ENCODE peak calls at places on chromosomes 2 and 18, in nine cellular contexts. B is DND-41, T is OCI-LY7, H is right cardiac atrium, A is tibial nerve, W is H9, D is heart left ventricle, K is lower lobe of right lung, G is Peyer's patch. P is an unnamed sample. For H3K4me1, the result is how much of the 10 kb centered on the place peaks cover.

GRCh38 chr18:27599202-27599829 is 414.2 kb upstream of the CHST9 start:
- DNase-seq in G (no peak), K (no peak), B (peak), W (peak), A (no peak), D (peak), H (no peak), T (peak), P (no peak)

GRCh38 chr2:8993902-8994278 is 9.6 kb downstream of the MBOAT2 start:
- DNase-seq in A (no peak), W (no peak), T (no peak), G (no peak), H (no peak), D (no peak), K (no peak), B (no peak), P (no peak)

GRCh38 chr2:21820271-21820670 is 696.5 kb downstream of the TDRD15 start:
- DNase-seq in D (no peak), H (no peak), G (no peak), W (no peak), A (no peak), B (no peak), T (no peak), K (no peak), P (no peak)

GRCh38 chr2:62474173-62474572 is 31.8 kb downstream of the TMEM17 start:
- DNase-seq in T (no peak), K (no peak), H (no peak), D (no peak), G (no peak), A (no peak), B (no peak), W (no peak), P (no peak)

GRCh38 chr2:1855150-1855549 is 110.8 kb upstream of the PXDN start:
- DNase-seq in B (no peak), G (no peak), T (no peak), H (no peak), W (peak), K (no peak), D (no peak), A (no peak), P (no peak)

GRCh38 chr18:73980289-73980979 is 167.2 kb downstream of the FBXO15 start:
- DNase-seq in D (no peak), T (no peak), K (no peak), H (no peak), A (no peak), W (peak), G (no peak), B (no peak), P (no peak)

GRCh38 chr18:46891742-46892214 is 25.5 kb downstream of the PIAS2 start:
- DNase-seq in B (no peak), T (peak), W (no peak), G (no peak), A (no peak), D (no peak), H (no peak), K (no peak), P (no peak)

GRCh38 chr2:96245609-96246390 is 20.0 kb downstream of the TMEM127 start:
- DNase-seq in T (peak), D (no peak), H (no peak), G (no peak), K (peak), W (no peak), B (no peak), A (no peak), P (no peak)

GRCh38 chr2:169193624-169194023 is 124.3 kb downstream of the DHRS9 start:
- DNase-seq in T (no peak), H (no peak), B (no peak), D (no peak), G (no peak), K (no peak), W (no peak), A (no peak), P (no peak)

GRCh38 chr18:23515911-23516546 is 12.7 kb downstream of the RMC1 start:
- DNase-seq in G (peak), A (peak), H (peak), T (peak), K (peak), B (peak), W (peak), D (peak), P (peak)

GRCh38 chr2:73718851-73719621 is 18.1 kb downstream of the TPRKB start:
- DNase-seq in H (no peak), T (no peak), D (no peak), B (no peak), A (no peak), G (no peak), W (no peak), K (no peak), P (no peak)

GRCh38 chr2:60717691-60718090 is 38.4 kb upstream of the PAPOLG start:
- DNase-seq in B (no peak), W (no peak), G (no peak), K (no peak), D (no peak), T (no peak), H (no peak), A (no peak), P (no peak)

GRCh38 chr18:22293417-22293816 is 124.0 kb downstream of the GATA6 start:
- DNase-seq in B (no peak), K (no peak), G (no peak), H (no peak), D (no peak), T (no peak), A (no peak), W (no peak), P (no peak)

GRCh38 chr2:44686561-44686960 is 254.9 kb upstream of the SIX3 start:
- DNase-seq in A (no peak), T (no peak), H (no peak), D (no peak), G (no peak), K (no peak), W (no peak), B (no peak), P (no peak)

GRCh38 chr2:95073856-95074662 is 47.5 kb downstream of the MRPS5 start:
- DNase-seq in B (peak), G (no peak), D (no peak), H (no peak), W (no peak), T (no peak), K (no peak), A (no peak), P (no peak)

GRCh38 chr18:46677609-46678470 is 20.8 kb upstream of the LOXHD1 start:
- DNase-seq in K (no peak), W (no peak), G (no peak), A (no peak), B (no peak), H (no peak), D (no peak), T (no peak), P (no peak)

GRCh38 chr2:171393487-171393886 is 40.3 kb downstream of the METTL8 start:
- DNase-seq in T (no peak), G (no peak), B (no peak), A (no peak), K (no peak), D (no peak), H (no peak), W (no peak), P (no peak)

GRCh38 chr2:172113617-172114016 is 10.9 kb upstream of the DLX2 start:
- DNase-seq in T (peak), D (no peak), B (no peak), A (no peak), G (no peak), K (no peak), H (no peak), W (no peak), P (no peak)

GRCh38 chr2:74778381-74779371 is 55.3 kb upstream of the HK2 start:
- DNase-seq in A (no peak), H (no peak), D (no peak), T (no peak), K (no peak), G (no peak), B (no peak), W (peak), P (no peak)

GRCh38 chr2:17539993-17540812 is at the start of gene VSNL1:
- DNase-seq in A (peak), H (peak), D (peak), W (peak), K (peak), T (no peak), G (peak), B (no peak), P (no peak)

GRCh38 chr18:22021701-22022100 is 147.7 kb upstream of the GATA6 start:
- DNase-seq in D (no peak), T (no peak), K (no peak), G (no peak), B (no peak), A (no peak), W (no peak), H (no peak), P (no peak)

GRCh38 chr2:230877737-230878598 is 13.2 kb downstream of the ITM2C start:
- DNase-seq in A (no peak), B (peak), H (peak), K (no peak), D (peak), W (peak), T (no peak), G (peak), P (peak)

GRCh38 chr2:72139871-72140620 is 7.6 kb downstream of the CYP26B1 start:
- DNase-seq in K (no peak), W (no peak), H (no peak), T (no peak), G (peak), A (peak), B (no peak), D (peak), P (no peak)

GRCh38 chr2:8408560-8409460 is 273.0 kb upstream of the ID2 start:
- DNase-seq in D (no peak), H (no peak), A (no peak), T (peak), K (no peak), B (no peak), G (no peak), W (no peak), P (no peak)

GRCh38 chr2:155583674-155584195 is 748.8 kb downstream of the NR4A2 start:
- DNase-seq in T (no peak), K (no peak), A (no peak), G (no peak), H (no peak), B (no peak), W (no peak), D (no peak), P (no peak)

GRCh38 chr2:68765739-68766377 is 31.2 kb downstream of the ARHGAP25 start:
- DNase-seq in D (no peak), G (no peak), T (peak), B (no peak), W (no peak), A (no peak), H (no peak), K (no peak), P (no peak)

GRCh38 chr2:68767996-68768395 is 33.4 kb downstream of the ARHGAP25 start:
- DNase-seq in T (no peak), D (no peak), H (no peak), A (no peak), W (no peak), B (no peak), K (no peak), G (no peak), P (no peak)

GRCh38 chr2:68767031-68767961 is 32.7 kb downstream of the ARHGAP25 start:
- DNase-seq in T (peak), G (no peak), H (no peak), B (peak), D (no peak), A (no peak), K (no peak), W (no peak), P (no peak)

GRCh38 chr2:68764781-68765385 is 30.3 kb downstream of the ARHGAP25 start:
- DNase-seq in G (no peak), B (no peak), W (no peak), A (no peak), T (no peak), D (no peak), K (no peak), H (no peak), P (no peak)

DNA sequence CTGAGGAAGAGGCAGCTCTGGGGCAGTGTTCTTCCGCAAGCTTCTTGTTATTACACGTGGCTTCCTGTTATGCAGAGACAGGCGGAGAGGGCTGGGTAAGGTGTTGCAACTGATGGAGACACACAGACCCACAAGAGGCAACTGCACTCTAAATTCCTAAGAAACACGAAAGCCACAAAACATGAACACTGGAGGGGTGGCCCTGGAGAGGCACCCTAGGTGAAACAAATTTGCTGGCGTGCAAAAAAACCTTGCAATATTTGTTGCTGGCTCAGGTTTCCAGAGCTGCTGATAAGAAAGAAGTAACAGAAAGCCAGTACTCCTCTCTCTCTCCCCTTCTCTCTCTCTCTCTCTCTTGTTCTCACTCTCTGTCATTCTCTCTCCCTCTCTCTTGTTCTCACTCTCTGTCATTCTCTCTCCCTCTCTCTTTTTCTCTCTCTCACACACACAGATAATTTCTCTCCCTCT is 31.8 kb downstream of the ARHGAP25 start:
- DNase-seq in B (peak), T (peak), A (no peak), H (no peak), G (no peak), W (no peak), K (peak), D (peak), P (peak)
- H3K4me1 ChIP-seq in B (half or more), T (half or more), A (under half), H (under half), G (under half), W (under half), K (half or more), D (under half), P (half or more)

DNA sequence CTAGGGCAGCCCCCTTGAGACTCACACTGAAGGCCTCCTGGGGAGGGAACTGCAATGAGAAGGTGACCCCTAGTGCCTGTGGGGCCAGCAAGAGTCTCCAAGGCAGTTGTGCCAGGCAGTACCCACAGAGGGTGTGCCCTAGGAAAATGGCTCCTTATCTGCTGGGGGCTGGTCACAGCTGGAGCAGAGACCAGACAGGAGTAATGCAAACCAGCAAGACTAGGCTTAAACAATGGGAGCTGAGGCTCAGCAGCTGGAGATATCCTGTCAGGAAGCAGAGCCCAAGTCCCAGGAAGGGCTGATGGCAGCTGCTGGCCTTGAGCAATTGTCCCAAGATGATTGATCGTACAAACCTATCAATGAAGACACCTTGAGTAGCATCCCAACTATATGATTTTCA is 26.8 kb upstream of the E2F6 start:
- DNase-seq in H (no peak), K (no peak), D (no peak), T (no peak), B (no peak), G (no peak), A (no peak), W (no peak), P (no peak)
- H3K4me1 ChIP-seq in H (under half), K (under half), D (under half), T (under half), B (under half), G (under half), A (under half), W (under half), P (under half)

GRCh38 chr2:37827455-37827854 is 97.6 kb upstream of the RMDN2 start:
- DNase-seq in W (no peak), B (no peak), T (no peak), G (no peak), H (no peak), A (no peak), D (no peak), K (no peak), P (no peak)
- H3K4me1 ChIP-seq in W (under half), B (under half), T (under half), G (under half), H (under half), A (under half), D (under half), K (under half), P (under half)

DNA sequence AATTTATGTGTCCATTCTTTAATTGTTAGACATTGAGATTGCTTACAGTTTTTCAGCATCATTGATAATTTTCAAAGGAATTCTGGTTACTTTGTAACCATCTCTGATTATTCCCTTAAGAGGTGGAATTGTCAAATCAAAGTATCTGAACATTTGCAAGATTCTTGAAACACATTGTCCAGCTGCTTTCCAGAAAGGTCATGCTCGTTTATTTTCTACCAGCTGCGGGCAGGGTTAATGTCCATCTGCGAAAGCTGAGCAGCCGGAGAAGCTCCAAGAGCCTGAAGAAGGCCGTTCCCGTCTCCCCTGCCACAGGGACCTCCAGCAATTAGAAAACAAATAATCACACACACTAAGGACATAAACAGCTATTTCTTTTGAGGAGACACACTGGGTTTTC is 76.1 kb upstream of the TXNDC2 start:
- DNase-seq in K (no peak), T (no peak), H (no peak), D (no peak), G (no peak), W (no peak), A (no peak), B (no peak), P (no peak)
- H3K4me1 ChIP-seq in K (under half), T (under half), H (under half), D (under half), G (under half), W (under half), A (under half), B (under half), P (under half)

P was measured in CD8-positive, alpha-beta T cell.